ENCODE peak calls at places on chromosome 16, in five cellular contexts. One of them, this sample, is unnamed.

GRCh38 chr16:9008335-9009260 is 44.9 kb upstream of the USP7 start:
- DNase-seq in neuronal stem cell: peak; percentile 65
- DNase-seq in M059J: peak; percentile 61
- DNase-seq in MV-4-11: peak; percentile 53
- DNase-seq in left ventricle myocardium inferior: peak; percentile 70
- DNase-seq in this sample: peak; percentile 89

GRCh38 chr16:8739989-8740704 is 57.3 kb downstream of the TMEM186 start:
- DNase-seq in left ventricle myocardium inferior: no peak
- DNase-seq in neuronal stem cell: no peak
- DNase-seq in M059J: no peak
- DNase-seq in MV-4-11: peak; percentile 99
- DNase-seq in this sample: no peak

GRCh38 chr16:74721716-74722115 is 21.1 kb upstream of the MLKL start:
- DNase-seq in MV-4-11: no peak
- DNase-seq in left ventricle myocardium inferior: no peak
- DNase-seq in M059J: no peak
- DNase-seq in neuronal stem cell: no peak
- DNase-seq in this sample: no peak

GRCh38 chr16:50539822-50540710 is 8.1 kb upstream of the NKD1 start:
- DNase-seq in MV-4-11: no peak
- DNase-seq in neuronal stem cell: no peak
- DNase-seq in left ventricle myocardium inferior: no peak
- DNase-seq in M059J: no peak
- DNase-seq in this sample: no peak

GRCh38 chr16:69411064-69411985 is 13.1 kb upstream of the CYB5B start:
- DNase-seq in MV-4-11: peak; percentile 51
- DNase-seq in neuronal stem cell: no peak
- DNase-seq in left ventricle myocardium inferior: no peak
- DNase-seq in M059J: no peak
- DNase-seq in this sample: no peak

GRCh38 chr16:49621240-49622083 is 234.4 kb downstream of the ZNF423 start:
- DNase-seq in M059J: peak; percentile 12
- DNase-seq in MV-4-11: no peak
- DNase-seq in neuronal stem cell: no peak
- DNase-seq in left ventricle myocardium inferior: no peak
- DNase-seq in this sample: no peak

GRCh38 chr16:57893559-57894389 is 77.2 kb downstream of the CNGB1 start:
- DNase-seq in M059J: peak; percentile 97
- DNase-seq in MV-4-11: peak; percentile 61
- DNase-seq in neuronal stem cell: no peak
- DNase-seq in left ventricle myocardium inferior: no peak
- DNase-seq in this sample: no peak

GRCh38 chr16:642189-643049 is 791 bp downstream of the MCRIP2 start:
- DNase-seq in neuronal stem cell: no peak
- DNase-seq in M059J: no peak
- DNase-seq in MV-4-11: peak; percentile 76
- DNase-seq in left ventricle myocardium inferior: peak; percentile 67
- DNase-seq in this sample: peak; percentile 73

GRCh38 chr16:85350973-85351372 is 238.7 kb upstream of the CIBAR2 start:
- DNase-seq in neuronal stem cell: no peak
- DNase-seq in left ventricle myocardium inferior: peak; percentile 83
- DNase-seq in M059J: peak; percentile 100
- DNase-seq in MV-4-11: no peak
- DNase-seq in this sample: no peak

GRCh38 chr16:82011199-82011641 is at the start of gene SDR42E1:
- DNase-seq in M059J: no peak
- DNase-seq in MV-4-11: no peak
- DNase-seq in neuronal stem cell: no peak
- DNase-seq in left ventricle myocardium inferior: no peak
- DNase-seq in this sample: peak; percentile 70

GRCh38 chr16:48446534-48446920 is 61.3 kb upstream of the SIAH1 start:
- DNase-seq in neuronal stem cell: no peak
- DNase-seq in left ventricle myocardium inferior: no peak
- DNase-seq in MV-4-11: no peak
- DNase-seq in M059J: peak; percentile 11
- DNase-seq in this sample: no peak

GRCh38 chr16:81447383-81448101 is 2.9 kb downstream of the CMIP start:
- DNase-seq in neuronal stem cell: no peak
- DNase-seq in MV-4-11: peak; percentile 58
- DNase-seq in left ventricle myocardium inferior: no peak
- DNase-seq in M059J: no peak
- DNase-seq in this sample: no peak

GRCh38 chr16:12210258-12210880 is 233.8 kb downstream of the SNX29 start:
- DNase-seq in MV-4-11: no peak
- DNase-seq in left ventricle myocardium inferior: no peak
- DNase-seq in M059J: no peak
- DNase-seq in neuronal stem cell: no peak
- DNase-seq in this sample: no peak

GRCh38 chr16:84571010-84571409 is 46.9 kb downstream of the COTL1 start:
- DNase-seq in neuronal stem cell: no peak
- DNase-seq in left ventricle myocardium inferior: no peak
- DNase-seq in M059J: no peak
- DNase-seq in MV-4-11: no peak
- DNase-seq in this sample: no peak

GRCh38 chr16:4976611-4977145 is 18.5 kb downstream of the SEC14L5 start:
- DNase-seq in MV-4-11: no peak
- DNase-seq in left ventricle myocardium inferior: no peak
- DNase-seq in neuronal stem cell: no peak
- DNase-seq in M059J: no peak
- DNase-seq in this sample: no peak

GRCh38 chr16:8649829-8650554 is 24.4 kb upstream of the ABAT start:
- DNase-seq in left ventricle myocardium inferior: no peak
- DNase-seq in M059J: no peak
- DNase-seq in neuronal stem cell: no peak
- DNase-seq in MV-4-11: no peak
- DNase-seq in this sample: no peak